ENCODE peak calls at places on chromosomes 7 and 10, in five cellular contexts. One of them, this sample, is unnamed.

GRCh38 chr7:69177941-69178494 is 420.3 kb upstream of the AUTS2 start:
- DNase-seq in PC-9: no peak
- DNase-seq in breast epithelium: no peak
- DNase-seq in Peyer's patch: no peak
- DNase-seq in psoas muscle: no peak
- DNase-seq in this sample: no peak

GRCh38 chr7:5296627-5297226 is 14.0 kb downstream of the SLC29A4 start:
- DNase-seq in PC-9: no peak
- DNase-seq in breast epithelium: no peak
- DNase-seq in Peyer's patch: peak; percentile 60
- DNase-seq in psoas muscle: no peak
- DNase-seq in this sample: no peak

GRCh38 chr7:36565792-36566356 is 158.4 kb downstream of the AOAH start:
- DNase-seq in PC-9: no peak
- DNase-seq in breast epithelium: no peak
- DNase-seq in Peyer's patch: no peak
- DNase-seq in psoas muscle: no peak
- DNase-seq in this sample: no peak

GRCh38 chr10:45532501-45532900 is 140.1 kb downstream of the ZFAND4 start:
- DNase-seq in PC-9: no peak
- DNase-seq in breast epithelium: no peak
- DNase-seq in Peyer's patch: no peak
- DNase-seq in psoas muscle: no peak
- DNase-seq in this sample: no peak

GRCh38 chr10:117424789-117425649 is 49.8 kb upstream of the PDZD8 start:
- DNase-seq in PC-9: no peak
- DNase-seq in breast epithelium: no peak
- DNase-seq in Peyer's patch: no peak
- DNase-seq in psoas muscle: no peak
- DNase-seq in this sample: no peak

GRCh38 chr7:45071528-45071927 is 17.2 kb downstream of the NACAD start:
- DNase-seq in PC-9: no peak
- DNase-seq in breast epithelium: no peak
- DNase-seq in Peyer's patch: peak; percentile 31
- DNase-seq in psoas muscle: no peak
- DNase-seq in this sample: no peak

GRCh38 chr7:6071406-6071805 is 40.2 kb downstream of the ANKRD61 start:
- DNase-seq in PC-9: no peak
- DNase-seq in breast epithelium: no peak
- DNase-seq in Peyer's patch: peak; percentile 49
- DNase-seq in psoas muscle: no peak
- DNase-seq in this sample: no peak

GRCh38 chr10:71746344-71747037 is 26.8 kb downstream of the VSIR start:
- DNase-seq in PC-9: no peak
- DNase-seq in breast epithelium: no peak
- DNase-seq in Peyer's patch: peak; percentile 76
- DNase-seq in psoas muscle: no peak
- DNase-seq in this sample: no peak

GRCh38 chr10:79084012-79084971 is 15.5 kb downstream of the ZMIZ1 start:
- DNase-seq in PC-9: peak; percentile 83
- DNase-seq in breast epithelium: peak; percentile 96
- DNase-seq in Peyer's patch: peak; percentile 92
- DNase-seq in psoas muscle: peak; percentile 95
- DNase-seq in this sample: peak; percentile 45

GRCh38 chr7:155356323-155357105 is 58.8 kb downstream of the INSIG1 start:
- DNase-seq in PC-9: no peak
- DNase-seq in breast epithelium: no peak
- DNase-seq in Peyer's patch: no peak
- DNase-seq in psoas muscle: no peak
- DNase-seq in this sample: no peak

GRCh38 chr10:120423350-120424197 is 33.5 kb upstream of the PLPP4 start:
- DNase-seq in PC-9: no peak
- DNase-seq in breast epithelium: no peak
- DNase-seq in Peyer's patch: peak; percentile 49
- DNase-seq in psoas muscle: no peak
- DNase-seq in this sample: no peak

GRCh38 chr7:101112233-101112632 is 14.7 kb upstream of the SERPINE1 start:
- DNase-seq in PC-9: no peak
- DNase-seq in breast epithelium: no peak
- DNase-seq in Peyer's patch: no peak
- DNase-seq in psoas muscle: peak; percentile 53
- DNase-seq in this sample: no peak

GRCh38 chr7:108459922-108460551 is 3.8 kb upstream of the NRCAM start:
- DNase-seq in PC-9: no peak
- DNase-seq in breast epithelium: no peak
- DNase-seq in Peyer's patch: no peak
- DNase-seq in psoas muscle: no peak
- DNase-seq in this sample: no peak

GRCh38 chr10:3902054-3902808 is 117.2 kb upstream of the KLF6 start:
- DNase-seq in PC-9: no peak
- DNase-seq in breast epithelium: no peak
- DNase-seq in Peyer's patch: peak; percentile 82
- DNase-seq in psoas muscle: no peak
- DNase-seq in this sample: no peak

GRCh38 chr7:80082214-80082613 is 52.4 kb upstream of the GNAI1 start:
- DNase-seq in PC-9: no peak
- DNase-seq in breast epithelium: no peak
- DNase-seq in Peyer's patch: no peak
- DNase-seq in psoas muscle: no peak
- DNase-seq in this sample: no peak

GRCh38 chr10:47269294-47269693 is 30.7 kb upstream of the GDF10 start:
- DNase-seq in PC-9: no peak
- DNase-seq in breast epithelium: no peak
- DNase-seq in Peyer's patch: no peak
- DNase-seq in psoas muscle: no peak
- DNase-seq in this sample: no peak

GRCh38 chr7:55020481-55020871 is 1.7 kb downstream of the EGFR start:
- DNase-seq in PC-9: peak; percentile 88
- DNase-seq in breast epithelium: peak; percentile 90
- DNase-seq in Peyer's patch: peak; percentile 56
- DNase-seq in psoas muscle: peak; percentile 71
- DNase-seq in this sample: peak; percentile 81

GRCh38 chr10:15459218-15459617 is 88.1 kb upstream of the FAM171A1 start:
- DNase-seq in PC-9: no peak
- DNase-seq in breast epithelium: no peak
- DNase-seq in Peyer's patch: no peak
- DNase-seq in psoas muscle: no peak
- DNase-seq in this sample: no peak

GRCh38 chr10:114821293-114821914 is at the start of gene FHIP2A:
- DNase-seq in PC-9: no peak
- DNase-seq in breast epithelium: peak; percentile 46
- DNase-seq in Peyer's patch: peak; percentile 90
- DNase-seq in psoas muscle: peak; percentile 87
- DNase-seq in this sample: no peak

GRCh38 chr10:30736685-30737232 is 107.2 kb upstream of the LYZL2 start:
- DNase-seq in PC-9: peak; percentile 63
- DNase-seq in breast epithelium: no peak
- DNase-seq in Peyer's patch: peak; percentile 54
- DNase-seq in psoas muscle: peak; percentile 54
- DNase-seq in this sample: no peak

GRCh38 chr10:72828294-72828693 is 65.2 kb upstream of the OIT3 start:
- DNase-seq in PC-9: no peak
- DNase-seq in breast epithelium: no peak
- DNase-seq in Peyer's patch: no peak
- DNase-seq in psoas muscle: no peak
- DNase-seq in this sample: no peak

GRCh38 chr10:132138133-132138532 is 48.6 kb upstream of the DPYSL4 start:
- DNase-seq in PC-9: no peak
- DNase-seq in breast epithelium: no peak
- DNase-seq in Peyer's patch: no peak
- DNase-seq in psoas muscle: no peak
- DNase-seq in this sample: no peak

GRCh38 chr10:71082930-71083329 is 129.4 kb upstream of the UNC5B start:
- DNase-seq in PC-9: no peak
- DNase-seq in breast epithelium: no peak
- DNase-seq in Peyer's patch: peak; percentile 17
- DNase-seq in psoas muscle: no peak
- DNase-seq in this sample: no peak

GRCh38 chr7:7795736-7796135 is 77.3 kb upstream of the RPA3 start:
- DNase-seq in PC-9: peak; percentile 98
- DNase-seq in breast epithelium: no peak
- DNase-seq in Peyer's patch: no peak
- DNase-seq in psoas muscle: no peak
- DNase-seq in this sample: peak; percentile 65

GRCh38 chr10:96556003-96556402 is 30.8 kb downstream of the TM9SF3 start:
- DNase-seq in PC-9: no peak
- DNase-seq in breast epithelium: no peak
- DNase-seq in Peyer's patch: no peak
- DNase-seq in psoas muscle: no peak
- DNase-seq in this sample: no peak

GRCh38 chr7:461453-462172 is 58.0 kb downstream of the PDGFA start:
- DNase-seq in PC-9: no peak
- DNase-seq in breast epithelium: peak; percentile 88
- DNase-seq in Peyer's patch: no peak
- DNase-seq in psoas muscle: no peak
- DNase-seq in this sample: no peak

GRCh38 chr10:111082102-111082975 is 5.5 kb downstream of the ADRA2A start:
- DNase-seq in PC-9: no peak
- DNase-seq in breast epithelium: no peak
- DNase-seq in Peyer's patch: no peak
- DNase-seq in psoas muscle: no peak
- DNase-seq in this sample: no peak

DNA sequence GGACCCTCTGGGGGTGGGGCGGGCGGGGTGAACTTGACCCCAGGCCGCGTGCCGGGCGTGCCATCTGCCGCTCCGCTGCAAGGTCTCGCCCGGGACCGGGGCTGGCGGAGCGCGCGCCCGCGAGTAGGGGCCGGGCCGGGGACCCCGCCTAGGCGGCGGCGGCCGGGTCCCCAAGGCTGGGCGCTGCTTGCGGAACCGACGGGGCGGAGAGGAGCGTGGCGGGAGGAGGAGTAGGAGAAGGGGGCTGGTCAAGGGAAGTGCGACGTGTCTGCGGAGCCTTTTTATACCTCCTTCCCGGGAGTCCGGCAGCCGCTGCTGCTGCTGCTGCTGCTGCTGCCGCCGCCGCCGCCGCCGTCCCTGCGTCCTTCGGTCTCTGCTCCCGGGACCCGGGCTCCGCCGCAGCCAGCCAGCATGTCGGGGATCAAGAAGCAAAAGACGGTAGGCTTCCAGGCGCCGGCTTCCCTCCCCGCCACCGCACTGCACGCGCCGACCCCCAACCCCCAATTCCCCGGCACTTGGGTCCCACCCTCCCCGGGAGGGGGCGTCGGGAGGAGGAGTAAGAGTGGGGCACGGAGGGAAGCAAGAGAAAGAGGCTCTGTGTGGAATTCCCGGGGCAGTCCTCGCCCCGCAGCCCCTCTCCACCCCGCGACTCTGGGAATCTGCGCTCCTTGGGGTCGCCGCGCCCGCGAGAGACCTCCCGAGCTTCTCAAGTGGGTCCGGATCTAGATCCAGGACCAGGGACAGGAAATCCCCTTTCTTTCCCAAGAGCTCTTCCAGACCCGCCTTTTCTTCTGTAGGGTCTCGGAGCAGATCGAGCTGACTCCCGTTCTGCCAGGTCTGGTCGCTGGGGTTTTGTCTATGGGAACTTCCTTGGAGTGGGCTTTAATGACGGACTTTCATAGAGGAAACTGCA is at the start of gene PAPSS2:
- DNase-seq in PC-9: no peak
- DNase-seq in breast epithelium: peak; percentile 21
- DNase-seq in Peyer's patch: peak; percentile 71
- DNase-seq in psoas muscle: peak; percentile 56
- DNase-seq in this sample: no peak
- H3K27ac ChIP-seq in PC-9: no peak within 1 kb of the TSS
- H3K27ac ChIP-seq in breast epithelium: peak within 1 kb of the TSS; percentile 72
- H3K27ac ChIP-seq in Peyer's patch: peak within 1 kb of the TSS; percentile 85
- H3K27ac ChIP-seq in psoas muscle: peak within 1 kb of the TSS; percentile 34
- H3K27ac ChIP-seq in this sample: no peak within 1 kb of the TSS

GRCh38 chr10:22445460-22445859 is 100.2 kb downstream of the SPAG6 start:
- DNase-seq in PC-9: no peak
- DNase-seq in breast epithelium: no peak
- DNase-seq in Peyer's patch: no peak
- DNase-seq in psoas muscle: no peak
- DNase-seq in this sample: no peak
- H3K27ac ChIP-seq in PC-9: no peak overlapping the region
- H3K27ac ChIP-seq in breast epithelium: no peak overlapping the region
- H3K27ac ChIP-seq in Peyer's patch: no peak overlapping the region
- H3K27ac ChIP-seq in psoas muscle: no peak overlapping the region
- H3K27ac ChIP-seq in this sample: no peak overlapping the region

DNA sequence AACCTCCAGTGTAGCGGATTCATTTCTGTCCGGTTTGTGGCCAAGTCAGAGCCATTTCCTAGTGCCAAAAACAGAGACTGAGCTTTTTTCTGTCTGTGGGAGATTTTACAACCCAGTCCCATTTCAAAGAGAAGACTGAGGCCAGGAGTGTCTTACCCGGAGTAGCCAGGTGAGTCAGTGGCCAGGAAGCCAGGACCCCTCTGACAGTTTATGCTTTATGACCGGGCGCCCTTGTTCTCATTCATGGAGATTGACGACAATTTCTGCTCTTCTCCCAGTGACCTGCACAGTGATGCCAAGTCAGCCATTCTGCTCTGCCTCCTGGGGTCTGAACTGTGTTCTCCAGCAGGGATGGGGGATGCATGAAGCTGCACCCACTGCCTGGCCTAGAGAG is 681 bp upstream of the INMT start:
- DNase-seq in PC-9: no peak
- DNase-seq in breast epithelium: no peak
- DNase-seq in Peyer's patch: no peak
- DNase-seq in psoas muscle: no peak
- DNase-seq in this sample: no peak
- H3K27ac ChIP-seq in PC-9: no peak overlapping the region
- H3K27ac ChIP-seq in breast epithelium: peak overlapping the region; percentile 29
- H3K27ac ChIP-seq in Peyer's patch: peak overlapping the region; percentile 83
- H3K27ac ChIP-seq in psoas muscle: peak overlapping the region; percentile 78
- H3K27ac ChIP-seq in this sample: no peak overlapping the region

DNA sequence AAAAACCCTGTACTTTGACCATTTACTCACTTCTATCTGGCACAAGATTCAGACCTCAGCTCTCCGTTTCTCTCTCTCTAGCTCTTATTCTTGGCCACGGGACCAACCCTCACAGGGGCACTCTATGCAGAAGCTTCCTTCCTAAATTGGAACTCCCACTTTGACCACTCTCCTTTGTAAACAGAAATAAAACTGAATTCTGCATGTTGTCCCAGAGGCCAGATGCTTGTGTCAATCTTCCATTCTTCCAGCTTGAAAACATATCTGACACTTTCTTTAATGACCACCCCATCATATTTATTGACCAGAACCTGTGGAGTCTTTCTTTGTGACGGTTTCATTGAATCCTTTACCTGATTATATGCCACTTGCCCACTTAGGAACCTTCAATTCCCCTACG is 26.6 kb downstream of the BET1 start:
- DNase-seq in PC-9: no peak
- DNase-seq in breast epithelium: no peak
- DNase-seq in Peyer's patch: no peak
- DNase-seq in psoas muscle: no peak
- DNase-seq in this sample: no peak
- H3K27ac ChIP-seq in PC-9: no peak overlapping the region
- H3K27ac ChIP-seq in breast epithelium: no peak overlapping the region
- H3K27ac ChIP-seq in Peyer's patch: no peak overlapping the region
- H3K27ac ChIP-seq in psoas muscle: no peak overlapping the region
- H3K27ac ChIP-seq in this sample: no peak overlapping the region